ENCODE peak calls at places on chromosomes 5 and 9, in nine cellular contexts. Q is cardiac muscle cell; G is hepatocyte; Z is HepG2; N is SK-N-SH; L is CD4-positive, alpha-beta memory T cell; I is CD4-positive, CD25-positive, alpha-beta regulatory T cell; F is CD8-positive, alpha-beta memory T cell; M is H9. S is an unnamed sample.

GRCh38 chr5:90741022-90741564 is 182.5 kb downstream of the ADGRV1 start:
- DNase-seq in Q (no peak), G (no peak), Z (no peak), N (no peak), L (no peak), I (no peak), F (no peak), M (no peak), S (no peak)

GRCh38 chr9:81826541-81826906 is 101.7 kb upstream of the SPATA31D4 start:
- DNase-seq in Q (peak), G (peak), Z (no peak), N (no peak), L (no peak), I (no peak), F (no peak), M (no peak), S (no peak)

GRCh38 chr9:1269533-1270315 is 219.6 kb downstream of the DMRT2 start:
- DNase-seq in Q (no peak), G (no peak), Z (no peak), N (no peak), L (no peak), I (no peak), F (no peak), M (no peak), S (no peak)

GRCh38 chr5:153678617-153679329 is 188.3 kb downstream of the GRIA1 start:
- DNase-seq in Q (peak), G (no peak), Z (no peak), N (no peak), L (no peak), I (no peak), F (no peak), M (no peak), S (no peak)

GRCh38 chr5:54443264-54443663 is 12.2 kb upstream of the HSPB3 start:
- DNase-seq in Q (peak), G (no peak), Z (peak), N (peak), L (no peak), I (peak), F (no peak), M (no peak), S (no peak)

GRCh38 chr5:129438322-129438721 is 21.8 kb upstream of the ADAMTS19 start:
- DNase-seq in Q (no peak), G (no peak), Z (no peak), N (no peak), L (no peak), I (no peak), F (no peak), M (no peak), S (no peak)

GRCh38 chr5:80799041-80799440 is 144.3 kb upstream of the DHFR start:
- DNase-seq in Q (peak), G (no peak), Z (no peak), N (no peak), L (no peak), I (no peak), F (no peak), M (no peak), S (no peak)

GRCh38 chr9:88835038-88835466 is 156.2 kb upstream of the S1PR3 start:
- DNase-seq in Q (peak), G (no peak), Z (no peak), N (no peak), L (peak), I (peak), F (peak), M (no peak), S (no peak)

GRCh38 chr9:121997791-121998190 is 95.3 kb downstream of the TTLL11 start:
- DNase-seq in Q (peak), G (no peak), Z (no peak), N (no peak), L (no peak), I (no peak), F (no peak), M (no peak), S (no peak)

GRCh38 chr9:36317766-36318165 is 59.5 kb upstream of the GNE start:
- DNase-seq in Q (no peak), G (peak), Z (peak), N (no peak), L (no peak), I (no peak), F (no peak), M (no peak), S (no peak)

GRCh38 chr9:97293207-97293721 is 14.2 kb upstream of the CCDC180 start:
- DNase-seq in Q (peak), G (no peak), Z (peak), N (no peak), L (no peak), I (no peak), F (no peak), M (no peak), S (no peak)

GRCh38 chr9:136854113-136854841 is 2.1 kb downstream of the MAMDC4 start:
- DNase-seq in Q (no peak), G (no peak), Z (no peak), N (no peak), L (no peak), I (no peak), F (no peak), M (no peak), S (no peak)

GRCh38 chr5:154063372-154063771 is 24.6 kb downstream of the MFAP3 start:
- DNase-seq in Q (no peak), G (no peak), Z (no peak), N (no peak), L (no peak), I (no peak), F (no peak), M (no peak), S (no peak)

GRCh38 chr5:157516626-157517325 is 56.8 kb downstream of the NIPAL4 start:
- DNase-seq in Q (peak), G (peak), Z (no peak), N (no peak), L (no peak), I (no peak), F (no peak), M (no peak), S (peak)

GRCh38 chr5:97644206-97644605 is 461.2 kb upstream of the RIOK2 start:
- DNase-seq in Q (no peak), G (no peak), Z (no peak), N (no peak), L (no peak), I (no peak), F (no peak), M (no peak), S (no peak)

GRCh38 chr9:75904364-75904763 is 13.9 kb downstream of the PCSK5 start:
- DNase-seq in Q (no peak), G (no peak), Z (no peak), N (no peak), L (no peak), I (no peak), F (no peak), M (no peak), S (no peak)

GRCh38 chr9:97487107-97487506 is 14.4 kb upstream of the TMOD1 start:
- DNase-seq in Q (no peak), G (no peak), Z (peak), N (no peak), L (no peak), I (no peak), F (no peak), M (no peak), S (no peak)

GRCh38 chr5:107809201-107810034 is 138.7 kb upstream of the EFNA5 start:
- DNase-seq in Q (no peak), G (no peak), Z (no peak), N (no peak), L (no peak), I (no peak), F (no peak), M (no peak), S (no peak)

GRCh38 chr9:27865031-27865438 is 291.8 kb upstream of the C9orf72 start:
- DNase-seq in Q (peak), G (no peak), Z (no peak), N (no peak), L (no peak), I (no peak), F (no peak), M (no peak), S (no peak)

GRCh38 chr5:10289353-10289752 is 18.3 kb downstream of the CMBL start:
- DNase-seq in Q (no peak), G (no peak), Z (no peak), N (no peak), L (no peak), I (no peak), F (no peak), M (no peak), S (no peak)

GRCh38 chr5:15366676-15367391 is 133.1 kb upstream of the FBXL7 start:
- DNase-seq in Q (peak), G (no peak), Z (no peak), N (no peak), L (no peak), I (no peak), F (no peak), M (no peak), S (no peak)

GRCh38 chr5:150107909-150108447 is 21.6 kb upstream of the CSF1R start:
- DNase-seq in Q (peak), G (peak), Z (no peak), N (no peak), L (no peak), I (no peak), F (no peak), M (no peak), S (no peak)

GRCh38 chr5:134387443-134387842 is 16.1 kb downstream of the UBE2B start:
- DNase-seq in Q (no peak), G (no peak), Z (no peak), N (no peak), L (no peak), I (no peak), F (no peak), M (no peak), S (no peak)
- H3K27ac ChIP-seq in Q (no peak), G (no peak), Z (no peak), N (no peak), L (no peak), I (no peak), F (no peak), M (no peak), S (no peak)

GRCh38 chr9:95461448-95462381 is 55.1 kb downstream of the PTCH1 start:
- DNase-seq in Q (no peak), G (no peak), Z (no peak), N (no peak), L (no peak), I (no peak), F (no peak), M (no peak), S (no peak)

GRCh38 chr9:95463145-95464060 is 53.4 kb downstream of the PTCH1 start:
- DNase-seq in Q (no peak), G (no peak), Z (no peak), N (no peak), L (no peak), I (no peak), F (no peak), M (no peak), S (no peak)

GRCh38 chr9:95459867-95460626 is 56.7 kb downstream of the PTCH1 start:
- DNase-seq in Q (no peak), G (peak), Z (no peak), N (no peak), L (no peak), I (no peak), F (no peak), M (no peak), S (no peak)

GRCh38 chr9:95460627-95461164 is 56.1 kb downstream of the PTCH1 start:
- DNase-seq in Q (no peak), G (no peak), Z (no peak), N (peak), L (no peak), I (no peak), F (no peak), M (no peak), S (no peak)

GRCh38 chr9:95462419-95463121 is 54.2 kb downstream of the PTCH1 start:
- DNase-seq in Q (peak), G (peak), Z (no peak), N (peak), L (peak), I (peak), F (peak), M (peak), S (no peak)
- H3K27ac ChIP-seq in Q (peak), G (peak), Z (no peak), N (peak), L (peak), I (peak), F (peak), M (no peak), S (no peak)

DNA sequence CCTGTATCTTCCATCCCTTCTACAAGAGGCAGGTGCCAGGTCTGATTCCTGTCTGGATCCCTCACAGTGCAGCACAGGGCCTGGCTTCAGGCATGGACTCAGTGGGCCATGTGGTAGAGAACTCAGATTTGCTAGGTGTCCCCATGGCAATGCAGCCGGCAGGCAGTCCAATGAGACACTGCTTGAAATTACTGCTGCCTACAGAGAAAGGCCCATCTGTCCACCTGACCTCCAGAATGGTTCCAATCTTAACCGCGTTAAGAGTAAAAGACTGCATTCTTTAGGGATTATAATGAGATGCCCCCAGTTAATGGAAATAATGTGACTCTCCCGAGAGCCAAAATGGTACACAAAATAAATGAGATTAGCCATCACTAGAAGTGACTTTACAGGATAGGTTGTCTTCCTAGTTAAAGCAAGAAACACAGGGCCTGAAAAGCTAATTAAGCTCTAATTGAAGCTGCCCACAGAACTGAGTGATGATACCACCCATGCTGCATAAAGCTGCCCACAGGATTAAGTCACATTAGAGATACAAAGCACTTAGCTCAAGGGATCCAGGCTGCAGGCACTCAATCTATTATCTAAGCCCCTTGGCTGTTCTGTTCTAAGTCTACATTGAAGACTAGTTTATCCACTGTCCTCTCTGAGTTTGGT is 11.4 kb downstream of the FAM193B start:
- DNase-seq in Q (no peak), G (no peak), Z (no peak), N (no peak), L (no peak), I (no peak), F (no peak), M (no peak), S (no peak)
- H3K27ac ChIP-seq in Q (peak), G (no peak), Z (no peak), N (no peak), L (no peak), I (no peak), F (no peak), M (no peak), S (peak)

DNA sequence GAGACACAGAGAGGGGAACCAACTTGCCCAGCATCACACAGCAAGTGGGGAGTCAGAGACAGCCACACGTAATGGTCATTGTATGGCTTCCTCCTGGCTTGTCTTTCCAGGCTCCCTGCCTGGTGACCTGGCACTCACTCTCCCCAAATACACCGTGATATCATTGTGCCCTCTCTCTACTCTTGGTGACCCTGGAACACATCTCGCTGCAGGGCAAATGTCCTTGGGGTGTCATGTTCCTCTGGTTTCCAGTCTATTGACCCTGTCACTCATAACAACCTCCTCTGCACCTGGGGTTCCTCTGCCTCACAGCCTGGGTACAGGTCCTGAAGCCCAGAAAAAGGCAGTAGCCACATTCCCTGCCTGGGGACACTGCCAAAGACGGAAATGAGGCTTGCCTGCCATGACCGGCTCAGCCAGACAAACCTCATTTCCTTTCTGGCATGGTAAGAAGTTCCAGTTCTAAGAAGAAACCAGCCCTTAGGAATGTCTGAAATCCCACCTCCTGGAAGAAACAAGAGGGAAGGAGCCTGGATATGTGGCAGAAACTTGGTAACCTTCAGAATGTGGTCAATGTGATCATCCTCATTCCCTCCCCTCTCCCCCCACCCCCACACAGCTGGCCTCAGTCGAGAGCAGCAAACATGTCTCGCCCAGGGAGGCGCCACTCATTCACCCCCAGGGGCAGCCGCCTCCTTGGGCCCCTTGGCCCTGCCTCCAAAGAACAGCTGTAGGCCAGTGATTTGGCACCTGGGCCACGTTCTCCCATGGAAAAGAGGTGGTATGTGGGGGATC is 30.6 kb upstream of the SMU1 start:
- DNase-seq in Q (peak), G (peak), Z (no peak), N (no peak), L (no peak), I (no peak), F (no peak), M (peak), S (no peak)
- H3K27ac ChIP-seq in Q (no peak), G (peak), Z (no peak), N (peak), L (no peak), I (no peak), F (no peak), M (no peak), S (peak)

DNA sequence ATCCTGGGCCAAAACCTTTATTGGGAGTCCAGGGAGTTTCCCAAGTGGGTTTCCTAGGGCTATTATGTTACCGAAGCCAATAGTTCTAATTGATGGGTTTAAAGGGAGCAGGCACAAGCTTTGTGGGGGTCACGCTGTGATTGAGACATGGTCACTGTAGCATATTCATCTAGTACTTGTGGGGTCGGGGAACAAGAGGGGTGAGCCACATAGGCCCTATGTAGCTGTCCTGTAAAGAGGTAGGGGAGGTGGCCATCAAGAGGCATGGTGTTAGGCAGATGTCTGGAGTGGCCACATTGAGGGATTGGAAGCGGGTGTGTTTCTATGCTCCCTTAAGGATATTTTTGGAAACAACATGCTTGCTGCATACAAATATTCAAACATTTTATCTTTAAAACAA is 50.1 kb downstream of the EXOSC2 start:
- DNase-seq in Q (no peak), G (no peak), Z (no peak), N (no peak), L (no peak), I (no peak), F (no peak), M (no peak), S (no peak)
- H3K27ac ChIP-seq in Q (no peak), G (no peak), Z (no peak), N (no peak), L (no peak), I (no peak), F (no peak), M (no peak), S (no peak)

GRCh38 chr9:91898451-91899433 is 51.3 kb downstream of the ROR2 start:
- DNase-seq in Q (peak), G (peak), Z (peak), N (peak), L (no peak), I (no peak), F (no peak), M (no peak), S (no peak)

GRCh38 chr9:91897201-91897600 is 52.8 kb downstream of the ROR2 start:
- DNase-seq in Q (peak), G (no peak), Z (no peak), N (no peak), L (no peak), I (no peak), F (no peak), M (no peak), S (no peak)

GRCh38 chr9:91894023-91894422 is 56.0 kb downstream of the ROR2 start:
- DNase-seq in Q (no peak), G (no peak), Z (no peak), N (no peak), L (no peak), I (no peak), F (no peak), M (no peak), S (no peak)

GRCh38 chr9:91896513-91897121 is 53.4 kb downstream of the ROR2 start:
- DNase-seq in Q (peak), G (peak), Z (no peak), N (peak), L (no peak), I (no peak), F (no peak), M (no peak), S (no peak)

DNA sequence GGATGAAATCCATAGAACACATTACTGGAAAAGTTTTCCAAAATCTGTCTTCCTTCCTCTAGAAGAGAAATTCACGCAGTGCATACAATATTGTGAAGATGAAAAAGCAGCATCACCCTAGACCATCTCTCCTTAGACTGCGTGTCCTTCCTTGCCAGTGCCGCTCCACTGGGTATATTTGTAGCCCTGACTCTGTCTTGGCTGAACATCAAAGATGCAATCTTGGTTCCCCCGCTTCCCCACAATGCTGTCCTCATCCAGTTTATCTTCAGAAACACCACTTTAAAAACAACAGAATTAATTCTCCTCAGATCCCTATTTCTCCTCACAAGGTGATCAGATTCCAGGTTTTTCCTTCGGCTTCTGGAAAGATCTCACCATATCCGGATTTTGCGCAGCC is 53.9 kb downstream of the ROR2 start:
- DNase-seq in Q (peak), G (no peak), Z (no peak), N (peak), L (no peak), I (no peak), F (no peak), M (no peak), S (no peak)
- H3K27ac ChIP-seq in Q (peak), G (peak), Z (no peak), N (peak), L (no peak), I (no peak), F (no peak), M (no peak), S (no peak)

DNA sequence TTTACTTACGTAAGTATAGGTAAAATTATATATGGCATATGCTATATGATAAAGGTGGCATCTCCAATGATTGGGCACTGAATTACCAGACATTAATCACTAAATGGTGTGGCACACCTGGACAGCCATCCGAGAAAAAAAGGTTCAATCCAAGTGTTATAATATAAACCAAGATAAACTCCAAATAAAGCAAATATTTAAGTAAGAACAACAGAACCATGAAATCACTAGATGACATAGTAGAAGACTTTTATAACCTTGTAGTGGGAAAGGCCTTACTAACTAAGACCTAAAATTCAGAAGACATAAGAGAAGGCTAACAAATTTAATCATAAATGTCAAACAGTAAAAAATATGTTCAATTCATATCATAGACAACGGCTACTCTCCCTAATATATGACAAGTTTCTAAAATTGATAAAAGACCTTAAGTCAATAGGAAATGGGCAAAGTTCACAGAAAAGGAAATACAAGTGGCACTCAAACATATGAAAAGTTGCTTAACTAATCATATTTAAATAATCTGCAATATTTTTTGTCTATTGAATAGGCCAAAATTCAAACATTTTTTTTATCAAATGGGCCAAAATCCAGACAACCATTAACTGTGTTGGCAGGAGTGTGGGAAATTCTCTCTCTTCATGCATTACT is 55.1 kb downstream of the ELOVL7 start:
- DNase-seq in Q (no peak), G (no peak), Z (no peak), N (no peak), L (no peak), I (no peak), F (no peak), M (no peak), S (no peak)
- H3K27ac ChIP-seq in Q (no peak), G (no peak), Z (no peak), N (no peak), L (no peak), I (no peak), F (no peak), M (no peak), S (no peak)

S was measured in thoracic aorta.